ENCODE peak calls at places on chromosomes 12 and 14, in five cellular contexts. O, Z, M, S and B are unnamed samples.

GRCh38 chr14:59464651-59465569 is at the start of gene GPR135:
- DNase-seq in O (peak; percentile 15), Z (peak; percentile 76), M (no peak), S (peak; percentile 78), B (peak; percentile 43)

GRCh38 chr12:65761301-65761700 is 63.0 kb upstream of the HMGA2 start:
- DNase-seq in O (no peak), Z (no peak), M (peak; percentile 69), S (no peak), B (no peak)

GRCh38 chr14:88554458-88555286 is at the start of gene PTPN21:
- DNase-seq in O (no peak), Z (peak; percentile 50), M (no peak), S (peak; percentile 88), B (no peak)

GRCh38 chr14:62117010-62117717 is 354.9 kb downstream of the SNAPC1 start:
- DNase-seq in O (peak; percentile 16), Z (peak; percentile 66), M (peak; percentile 82), S (peak; percentile 60), B (peak; percentile 18)

GRCh38 chr12:125206757-125207156 is 141.5 kb downstream of the AACS start:
- DNase-seq in O (no peak), Z (no peak), M (no peak), S (no peak), B (no peak)

GRCh38 chr12:132021031-132021871 is 71.5 kb downstream of the EP400 start:
- DNase-seq in O (no peak), Z (no peak), M (no peak), S (no peak), B (no peak)

GRCh38 chr12:20501958-20502357 is 133.6 kb downstream of the PDE3A start:
- DNase-seq in O (no peak), Z (no peak), M (no peak), S (no peak), B (no peak)

GRCh38 chr12:90355701-90356345 is 599.2 kb downstream of the CCER1 start:
- DNase-seq in O (no peak), Z (no peak), M (no peak), S (no peak), B (no peak)

GRCh38 chr12:109892165-109892715 is 7.8 kb upstream of the TCHP start:
- DNase-seq in O (no peak), Z (no peak), M (no peak), S (no peak), B (no peak)

GRCh38 chr12:3199551-3200031 is 122.4 kb downstream of the TSPAN9 start:
- DNase-seq in O (no peak), Z (no peak), M (no peak), S (peak; percentile 56), B (no peak)

GRCh38 chr12:57737467-57738141 is 938 bp downstream of the AGAP2 start:
- DNase-seq in O (no peak), Z (peak; percentile 43), M (no peak), S (peak; percentile 67), B (no peak)

GRCh38 chr14:48704639-48705038 is 881.5 kb downstream of the RPS29 start:
- DNase-seq in O (no peak), Z (no peak), M (no peak), S (no peak), B (no peak)

GRCh38 chr12:1590083-1590979 is 4.0 kb downstream of the FBXL14 start:
- DNase-seq in O (no peak), Z (no peak), M (peak; percentile 98), S (peak; percentile 62), B (no peak)

GRCh38 chr12:8662592-8662991 is at the start of gene MFAP5:
- DNase-seq in O (no peak), Z (no peak), M (no peak), S (peak; percentile 94), B (no peak)

GRCh38 chr12:116391501-116391900 is 114.0 kb upstream of the MED13L start:
- DNase-seq in O (no peak), Z (no peak), M (no peak), S (no peak), B (no peak)

GRCh38 chr12:64598831-64599230 is 11.5 kb upstream of the RASSF3 start:
- DNase-seq in O (no peak), Z (no peak), M (no peak), S (no peak), B (no peak)

GRCh38 chr12:120283318-120283717 is 8.4 kb downstream of the RNU4-2 start:
- DNase-seq in O (no peak), Z (no peak), M (peak; percentile 46), S (no peak), B (no peak)